ENCODE peak calls at places on chromosomes 12 and 14, in four cellular contexts. H is activated CD4-positive, alpha-beta T cell treated with anti-CD3 and anti-CD28 coated beads for 24 hours; G is iris pigment epithelial cell; B is NCI-H460. I is an unnamed sample.

GRCh38 chr14:67773844-67774377 is 42.5 kb downstream of the ZFYVE26 start:
- DNase-seq in H (no peak), G (no peak), B (no peak), I (no peak)

GRCh38 chr12:91990525-91990924 is 155.1 kb downstream of the BTG1 start:
- DNase-seq in H (no peak), G (peak), B (no peak), I (peak)

GRCh38 chr12:107318554-107318803 is 225.1 kb upstream of the CRY1 start:
- DNase-seq in H (no peak), G (no peak), B (no peak), I (no peak)

GRCh38 chr14:71204231-71204630 is 297.0 kb downstream of the PCNX1 start:
- DNase-seq in H (no peak), G (no peak), B (no peak), I (no peak)

GRCh38 chr12:106074706-106075392 is 63.9 kb downstream of the NUAK1 start:
- DNase-seq in H (no peak), G (peak), B (no peak), I (peak)

GRCh38 chr12:130715996-130716917 is at the start of gene RIMBP2:
- DNase-seq in H (no peak), G (peak), B (peak), I (peak)

GRCh38 chr14:100815478-100816285 is 10.2 kb upstream of the MEG3 start:
- DNase-seq in H (no peak), G (peak), B (no peak), I (peak)

GRCh38 chr12:95724767-95725166 is 65.8 kb downstream of the NTN4 start:
- DNase-seq in H (no peak), G (no peak), B (no peak), I (no peak)

GRCh38 chr12:19671695-19672094 is 232.4 kb downstream of the AEBP2 start:
- DNase-seq in H (no peak), G (no peak), B (no peak), I (peak)

GRCh38 chr14:104385189-104386135 is 194.1 kb upstream of the C14orf180 start:
- DNase-seq in H (no peak), G (no peak), B (no peak), I (no peak)

GRCh38 chr12:7555752-7556151 is 52.2 kb upstream of the CD163 start:
- DNase-seq in H (no peak), G (peak), B (peak), I (peak)

GRCh38 chr14:25034803-25035681 is 14.9 kb downstream of the STXBP6 start:
- DNase-seq in H (no peak), G (no peak), B (no peak), I (no peak)